ENCODE peak calls at places on chromosomes 6 and 20, in four cellular contexts. Q is amygdala, J is astrocyte of the hippocampus, N is GM23248. V is an unnamed sample.

GRCh38 chr6:166768761-166769160 is 141.7 kb upstream of the RPS6KA2 start:
- DNase-seq in Q (no peak), J (no peak), N (no peak), V (no peak)

GRCh38 chr6:108779521-108779920 is 68.7 kb upstream of the ARMC2 start:
- DNase-seq in Q (no peak), J (no peak), N (peak; percentile 42), V (no peak)

GRCh38 chr6:33987531-33988021 is 158.3 kb downstream of the GRM4 start:
- DNase-seq in N (no peak), J (no peak), Q (no peak), V (no peak)

GRCh38 chr6:139951172-139951571 is 576.7 kb upstream of the CITED2 start:
- DNase-seq in N (no peak), J (no peak), Q (no peak), V (no peak)

GRCh38 chr6:161884782-161885181 is 610.9 kb upstream of the AGPAT4 start:
- DNase-seq in N (no peak), J (no peak), Q (no peak), V (no peak)

GRCh38 chr6:38578075-38578474 is 61.7 kb downstream of the BTBD9 start:
- DNase-seq in Q (no peak), N (no peak), J (no peak), V (no peak)

GRCh38 chr6:2695464-2696095 is 55.1 kb downstream of the MYLK4 start:
- DNase-seq in N (peak; percentile 51), J (peak; percentile 51), Q (no peak), V (peak; percentile 40)

GRCh38 chr6:145498425-145498824 is 236.9 kb downstream of the EPM2A start:
- DNase-seq in Q (no peak), N (no peak), J (peak; percentile 22), V (no peak)

GRCh38 chr6:18076231-18076630 is 46.2 kb downstream of the NHLRC1 start:
- DNase-seq in Q (no peak), J (no peak), N (peak; percentile 62), V (no peak)

GRCh38 chr6:63598251-63599036 is 26.2 kb downstream of the LOC128125822 start:
- DNase-seq in J (peak; percentile 78), Q (peak; percentile 39), N (peak; percentile 73), V (peak; percentile 83)

GRCh38 chr20:36462440-36463211 is 78.7 kb upstream of the MYL9 start:
- DNase-seq in Q (no peak), N (peak; percentile 76), J (peak; percentile 69), V (peak; percentile 65)

GRCh38 chr20:40304119-40304518 is 384.9 kb downstream of the MAFB start:
- DNase-seq in N (no peak), J (no peak), Q (no peak), V (no peak)

GRCh38 chr20:25072226-25072811 is 9.6 kb downstream of the VSX1 start:
- DNase-seq in J (no peak), N (peak; percentile 32), Q (no peak), V (no peak)

GRCh38 chr6:5439749-5440148 is 178.4 kb downstream of the FARS2 start:
- DNase-seq in J (no peak), N (no peak), Q (no peak), V (no peak)

GRCh38 chr6:162631546-162631945 is 96.0 kb downstream of the PRKN start:
- DNase-seq in Q (no peak), J (no peak), N (no peak), V (no peak)

GRCh38 chr6:97240222-97240621 is 42.8 kb downstream of the MMS22L start:
- DNase-seq in Q (no peak), N (peak; percentile 63), J (peak; percentile 16), V (no peak)

GRCh38 chr6:89819336-89820130 is at the start of gene MDN1:
- DNase-seq in Q (peak; percentile 74), N (peak; percentile 99), J (peak; percentile 98), V (peak; percentile 95)

GRCh38 chr6:51678905-51679620 is 408.4 kb downstream of the PKHD1 start:
- DNase-seq in N (no peak), Q (no peak), J (peak; percentile 27), V (no peak)

V was measured in KBM-7.